ENCODE peak calls at places on chromosome 20, in eight cellular contexts. One of them, this sample, is unnamed.

GRCh38 chr20:34954905-34955231 is 738 bp downstream of the GSS start:
- DNase-seq in A549: no peak
- DNase-seq in activated CD8-positive, alpha-beta memory T cell treated with anti-CD3 and anti-CD28 coated beads, Interleukin-2, amount 10 ng/mL, durations not matched to agents 7 days and 5 days: no peak
- DNase-seq in left colon: peak; percentile 58
- DNase-seq in T47D: peak; percentile 36
- DNase-seq in erythroblast: peak; percentile 73
- DNase-seq in ELF-1: no peak
- DNase-seq in Right ventricle myocardium inferior: no peak
- DNase-seq in this sample: no peak

GRCh38 chr20:48238326-48238725 is 453.0 kb upstream of the SULF2 start:
- DNase-seq in A549: no peak
- DNase-seq in activated CD8-positive, alpha-beta memory T cell treated with anti-CD3 and anti-CD28 coated beads, Interleukin-2, amount 10 ng/mL, durations not matched to agents 7 days and 5 days: no peak
- DNase-seq in left colon: no peak
- DNase-seq in T47D: no peak
- DNase-seq in erythroblast: no peak
- DNase-seq in ELF-1: no peak
- DNase-seq in Right ventricle myocardium inferior: no peak
- DNase-seq in this sample: no peak

GRCh38 chr20:37755665-37756064 is 61.8 kb downstream of the CTNNBL1 start:
- DNase-seq in A549: no peak
- DNase-seq in activated CD8-positive, alpha-beta memory T cell treated with anti-CD3 and anti-CD28 coated beads, Interleukin-2, amount 10 ng/mL, durations not matched to agents 7 days and 5 days: no peak
- DNase-seq in left colon: no peak
- DNase-seq in T47D: no peak
- DNase-seq in erythroblast: no peak
- DNase-seq in ELF-1: peak; percentile 10
- DNase-seq in Right ventricle myocardium inferior: no peak
- DNase-seq in this sample: no peak

GRCh38 chr20:39986231-39986904 is 702.7 kb downstream of the MAFB start:
- DNase-seq in A549: peak; percentile 3
- DNase-seq in activated CD8-positive, alpha-beta memory T cell treated with anti-CD3 and anti-CD28 coated beads, Interleukin-2, amount 10 ng/mL, durations not matched to agents 7 days and 5 days: no peak
- DNase-seq in left colon: peak; percentile 51
- DNase-seq in T47D: no peak
- DNase-seq in erythroblast: no peak
- DNase-seq in ELF-1: peak; percentile 76
- DNase-seq in Right ventricle myocardium inferior: peak; percentile 80
- DNase-seq in this sample: no peak

GRCh38 chr20:4375881-4376280 is 345.8 kb upstream of the PRND start:
- DNase-seq in A549: no peak
- DNase-seq in activated CD8-positive, alpha-beta memory T cell treated with anti-CD3 and anti-CD28 coated beads, Interleukin-2, amount 10 ng/mL, durations not matched to agents 7 days and 5 days: no peak
- DNase-seq in left colon: no peak
- DNase-seq in T47D: no peak
- DNase-seq in erythroblast: no peak
- DNase-seq in ELF-1: no peak
- DNase-seq in Right ventricle myocardium inferior: no peak
- DNase-seq in this sample: no peak

GRCh38 chr20:35121186-35121585 is 25.9 kb downstream of the EDEM2 start:
- DNase-seq in A549: no peak
- DNase-seq in activated CD8-positive, alpha-beta memory T cell treated with anti-CD3 and anti-CD28 coated beads, Interleukin-2, amount 10 ng/mL, durations not matched to agents 7 days and 5 days: no peak
- DNase-seq in left colon: no peak
- DNase-seq in T47D: no peak
- DNase-seq in erythroblast: no peak
- DNase-seq in ELF-1: no peak
- DNase-seq in Right ventricle myocardium inferior: no peak
- DNase-seq in this sample: no peak

GRCh38 chr20:6051505-6051904 is 2.4 kb downstream of the LRRN4 start:
- DNase-seq in A549: no peak
- DNase-seq in activated CD8-positive, alpha-beta memory T cell treated with anti-CD3 and anti-CD28 coated beads, Interleukin-2, amount 10 ng/mL, durations not matched to agents 7 days and 5 days: no peak
- DNase-seq in left colon: no peak
- DNase-seq in T47D: no peak
- DNase-seq in erythroblast: no peak
- DNase-seq in ELF-1: peak; percentile 15
- DNase-seq in Right ventricle myocardium inferior: no peak
- DNase-seq in this sample: no peak

GRCh38 chr20:17646901-17647301 is 35.1 kb downstream of the RRBP1 start:
- DNase-seq in A549: no peak
- DNase-seq in activated CD8-positive, alpha-beta memory T cell treated with anti-CD3 and anti-CD28 coated beads, Interleukin-2, amount 10 ng/mL, durations not matched to agents 7 days and 5 days: no peak
- DNase-seq in left colon: peak; percentile 35
- DNase-seq in T47D: no peak
- DNase-seq in erythroblast: no peak
- DNase-seq in ELF-1: no peak
- DNase-seq in Right ventricle myocardium inferior: peak; percentile 40
- DNase-seq in this sample: no peak

GRCh38 chr20:57693002-57693582 is 16.7 kb downstream of the PMEPA1 start:
- DNase-seq in A549: no peak
- DNase-seq in activated CD8-positive, alpha-beta memory T cell treated with anti-CD3 and anti-CD28 coated beads, Interleukin-2, amount 10 ng/mL, durations not matched to agents 7 days and 5 days: no peak
- DNase-seq in left colon: peak; percentile 86
- DNase-seq in T47D: peak; percentile 88
- DNase-seq in erythroblast: no peak
- DNase-seq in ELF-1: peak; percentile 86
- DNase-seq in Right ventricle myocardium inferior: no peak
- DNase-seq in this sample: no peak

GRCh38 chr20:57665589-57665971 is 44.2 kb downstream of the PMEPA1 start:
- DNase-seq in A549: no peak
- DNase-seq in activated CD8-positive, alpha-beta memory T cell treated with anti-CD3 and anti-CD28 coated beads, Interleukin-2, amount 10 ng/mL, durations not matched to agents 7 days and 5 days: no peak
- DNase-seq in left colon: no peak
- DNase-seq in T47D: no peak
- DNase-seq in erythroblast: no peak
- DNase-seq in ELF-1: no peak
- DNase-seq in Right ventricle myocardium inferior: peak; percentile 2
- DNase-seq in this sample: no peak

GRCh38 chr20:44770480-44771171 is 25.0 kb downstream of the KCNK15 start:
- DNase-seq in A549: no peak
- DNase-seq in activated CD8-positive, alpha-beta memory T cell treated with anti-CD3 and anti-CD28 coated beads, Interleukin-2, amount 10 ng/mL, durations not matched to agents 7 days and 5 days: no peak
- DNase-seq in left colon: no peak
- DNase-seq in T47D: no peak
- DNase-seq in erythroblast: no peak
- DNase-seq in ELF-1: no peak
- DNase-seq in Right ventricle myocardium inferior: no peak
- DNase-seq in this sample: no peak

GRCh38 chr20:1299522-1299921 is 29.4 kb downstream of the SDCBP2 start:
- DNase-seq in A549: peak; percentile 34
- DNase-seq in activated CD8-positive, alpha-beta memory T cell treated with anti-CD3 and anti-CD28 coated beads, Interleukin-2, amount 10 ng/mL, durations not matched to agents 7 days and 5 days: peak; percentile 58
- DNase-seq in left colon: no peak
- DNase-seq in T47D: peak; percentile 49
- DNase-seq in erythroblast: peak; percentile 12
- DNase-seq in ELF-1: peak; percentile 18
- DNase-seq in Right ventricle myocardium inferior: no peak
- DNase-seq in this sample: no peak

GRCh38 chr20:31560900-31561598 is 44.0 kb upstream of the ID1 start:
- DNase-seq in A549: peak; percentile 94
- DNase-seq in activated CD8-positive, alpha-beta memory T cell treated with anti-CD3 and anti-CD28 coated beads, Interleukin-2, amount 10 ng/mL, durations not matched to agents 7 days and 5 days: no peak
- DNase-seq in left colon: peak; percentile 54
- DNase-seq in T47D: no peak
- DNase-seq in erythroblast: no peak
- DNase-seq in ELF-1: no peak
- DNase-seq in Right ventricle myocardium inferior: no peak
- DNase-seq in this sample: no peak

GRCh38 chr20:50012282-50013263 is 29.8 kb downstream of the SNAI1 start:
- DNase-seq in A549: no peak
- DNase-seq in activated CD8-positive, alpha-beta memory T cell treated with anti-CD3 and anti-CD28 coated beads, Interleukin-2, amount 10 ng/mL, durations not matched to agents 7 days and 5 days: no peak
- DNase-seq in left colon: no peak
- DNase-seq in T47D: no peak
- DNase-seq in erythroblast: peak; percentile 78
- DNase-seq in ELF-1: peak; percentile 80
- DNase-seq in Right ventricle myocardium inferior: no peak
- DNase-seq in this sample: no peak

GRCh38 chr20:41003143-41003932 is 25.3 kb upstream of the TOP1 start:
- DNase-seq in A549: peak; percentile 92
- DNase-seq in activated CD8-positive, alpha-beta memory T cell treated with anti-CD3 and anti-CD28 coated beads, Interleukin-2, amount 10 ng/mL, durations not matched to agents 7 days and 5 days: peak; percentile 86
- DNase-seq in left colon: peak; percentile 90
- DNase-seq in T47D: no peak
- DNase-seq in erythroblast: no peak
- DNase-seq in ELF-1: no peak
- DNase-seq in Right ventricle myocardium inferior: peak; percentile 63
- DNase-seq in this sample: peak; percentile 59

GRCh38 chr20:53847118-53847842 is 223.1 kb downstream of the BCAS1 start:
- DNase-seq in A549: no peak
- DNase-seq in activated CD8-positive, alpha-beta memory T cell treated with anti-CD3 and anti-CD28 coated beads, Interleukin-2, amount 10 ng/mL, durations not matched to agents 7 days and 5 days: no peak
- DNase-seq in left colon: no peak
- DNase-seq in T47D: no peak
- DNase-seq in erythroblast: no peak
- DNase-seq in ELF-1: no peak
- DNase-seq in Right ventricle myocardium inferior: no peak
- DNase-seq in this sample: no peak

GRCh38 chr20:61543931-61544745 is 292.1 kb downstream of the CDH4 start:
- DNase-seq in A549: no peak
- DNase-seq in activated CD8-positive, alpha-beta memory T cell treated with anti-CD3 and anti-CD28 coated beads, Interleukin-2, amount 10 ng/mL, durations not matched to agents 7 days and 5 days: no peak
- DNase-seq in left colon: no peak
- DNase-seq in T47D: no peak
- DNase-seq in erythroblast: no peak
- DNase-seq in ELF-1: no peak
- DNase-seq in Right ventricle myocardium inferior: no peak
- DNase-seq in this sample: no peak

GRCh38 chr20:37529968-37530600 is 2.4 kb upstream of the BLCAP start:
- DNase-seq in A549: no peak
- DNase-seq in activated CD8-positive, alpha-beta memory T cell treated with anti-CD3 and anti-CD28 coated beads, Interleukin-2, amount 10 ng/mL, durations not matched to agents 7 days and 5 days: peak; percentile 27
- DNase-seq in left colon: no peak
- DNase-seq in T47D: no peak
- DNase-seq in erythroblast: no peak
- DNase-seq in ELF-1: no peak
- DNase-seq in Right ventricle myocardium inferior: no peak
- DNase-seq in this sample: no peak

GRCh38 chr20:38209736-38210405 is 44.8 kb upstream of the TGM2 start:
- DNase-seq in A549: no peak
- DNase-seq in activated CD8-positive, alpha-beta memory T cell treated with anti-CD3 and anti-CD28 coated beads, Interleukin-2, amount 10 ng/mL, durations not matched to agents 7 days and 5 days: no peak
- DNase-seq in left colon: no peak
- DNase-seq in T47D: no peak
- DNase-seq in erythroblast: no peak
- DNase-seq in ELF-1: no peak
- DNase-seq in Right ventricle myocardium inferior: no peak
- DNase-seq in this sample: no peak

GRCh38 chr20:13546497-13547131 is 92.1 kb downstream of the TASP1 start:
- DNase-seq in A549: peak; percentile 83
- DNase-seq in activated CD8-positive, alpha-beta memory T cell treated with anti-CD3 and anti-CD28 coated beads, Interleukin-2, amount 10 ng/mL, durations not matched to agents 7 days and 5 days: peak; percentile 75
- DNase-seq in left colon: peak; percentile 61
- DNase-seq in T47D: peak; percentile 7
- DNase-seq in erythroblast: peak; percentile 68
- DNase-seq in ELF-1: peak; percentile 71
- DNase-seq in Right ventricle myocardium inferior: peak; percentile 67
- DNase-seq in this sample: peak; percentile 34

GRCh38 chr20:63471719-63472158 is 716 bp downstream of the KCNQ2 start:
- DNase-seq in A549: no peak
- DNase-seq in activated CD8-positive, alpha-beta memory T cell treated with anti-CD3 and anti-CD28 coated beads, Interleukin-2, amount 10 ng/mL, durations not matched to agents 7 days and 5 days: no peak
- DNase-seq in left colon: no peak
- DNase-seq in T47D: no peak
- DNase-seq in erythroblast: no peak
- DNase-seq in ELF-1: no peak
- DNase-seq in Right ventricle myocardium inferior: no peak
- DNase-seq in this sample: no peak

GRCh38 chr20:45341939-45342862 is 6.0 kb downstream of the SDC4 start:
- DNase-seq in A549: no peak
- DNase-seq in activated CD8-positive, alpha-beta memory T cell treated with anti-CD3 and anti-CD28 coated beads, Interleukin-2, amount 10 ng/mL, durations not matched to agents 7 days and 5 days: no peak
- DNase-seq in left colon: peak; percentile 76
- DNase-seq in T47D: peak; percentile 79
- DNase-seq in erythroblast: peak; percentile 33
- DNase-seq in ELF-1: peak; percentile 93
- DNase-seq in Right ventricle myocardium inferior: no peak
- DNase-seq in this sample: no peak

GRCh38 chr20:4608861-4609260 is 112.8 kb upstream of the PRND start:
- DNase-seq in A549: no peak
- DNase-seq in activated CD8-positive, alpha-beta memory T cell treated with anti-CD3 and anti-CD28 coated beads, Interleukin-2, amount 10 ng/mL, durations not matched to agents 7 days and 5 days: no peak
- DNase-seq in left colon: no peak
- DNase-seq in T47D: no peak
- DNase-seq in erythroblast: no peak
- DNase-seq in ELF-1: no peak
- DNase-seq in Right ventricle myocardium inferior: no peak
- DNase-seq in this sample: no peak

GRCh38 chr20:63196756-63197470 is 19.0 kb downstream of the YTHDF1 start:
- DNase-seq in A549: no peak
- DNase-seq in activated CD8-positive, alpha-beta memory T cell treated with anti-CD3 and anti-CD28 coated beads, Interleukin-2, amount 10 ng/mL, durations not matched to agents 7 days and 5 days: no peak
- DNase-seq in left colon: no peak
- DNase-seq in T47D: no peak
- DNase-seq in erythroblast: no peak
- DNase-seq in ELF-1: no peak
- DNase-seq in Right ventricle myocardium inferior: peak; percentile 58
- DNase-seq in this sample: no peak

GRCh38 chr20:51089272-51089671 is 66.4 kb upstream of the KCNG1 start:
- DNase-seq in A549: no peak
- DNase-seq in activated CD8-positive, alpha-beta memory T cell treated with anti-CD3 and anti-CD28 coated beads, Interleukin-2, amount 10 ng/mL, durations not matched to agents 7 days and 5 days: no peak
- DNase-seq in left colon: no peak
- DNase-seq in T47D: no peak
- DNase-seq in erythroblast: no peak
- DNase-seq in ELF-1: no peak
- DNase-seq in Right ventricle myocardium inferior: no peak
- DNase-seq in this sample: no peak

GRCh38 chr20:13200767-13201500 is 20.1 kb upstream of the ISM1 start:
- DNase-seq in A549: no peak
- DNase-seq in activated CD8-positive, alpha-beta memory T cell treated with anti-CD3 and anti-CD28 coated beads, Interleukin-2, amount 10 ng/mL, durations not matched to agents 7 days and 5 days: no peak
- DNase-seq in left colon: no peak
- DNase-seq in T47D: no peak
- DNase-seq in erythroblast: no peak
- DNase-seq in ELF-1: peak; percentile 7
- DNase-seq in Right ventricle myocardium inferior: no peak
- DNase-seq in this sample: no peak

GRCh38 chr20:44526129-44526528 is 4.3 kb upstream of the SERINC3 start:
- DNase-seq in A549: peak; percentile 41
- DNase-seq in activated CD8-positive, alpha-beta memory T cell treated with anti-CD3 and anti-CD28 coated beads, Interleukin-2, amount 10 ng/mL, durations not matched to agents 7 days and 5 days: no peak
- DNase-seq in left colon: no peak
- DNase-seq in T47D: no peak
- DNase-seq in erythroblast: peak; percentile 24
- DNase-seq in ELF-1: peak; percentile 67
- DNase-seq in Right ventricle myocardium inferior: no peak
- DNase-seq in this sample: no peak

GRCh38 chr20:62949153-62949821 is 3.2 kb upstream of the SLC17A9 start:
- DNase-seq in A549: peak; percentile 22
- DNase-seq in activated CD8-positive, alpha-beta memory T cell treated with anti-CD3 and anti-CD28 coated beads, Interleukin-2, amount 10 ng/mL, durations not matched to agents 7 days and 5 days: no peak
- DNase-seq in left colon: no peak
- DNase-seq in T47D: no peak
- DNase-seq in erythroblast: peak; percentile 36
- DNase-seq in ELF-1: no peak
- DNase-seq in Right ventricle myocardium inferior: no peak
- DNase-seq in this sample: no peak

GRCh38 chr20:10490706-10491105 is 55.6 kb downstream of the SLX4IP start:
- DNase-seq in A549: no peak
- DNase-seq in activated CD8-positive, alpha-beta memory T cell treated with anti-CD3 and anti-CD28 coated beads, Interleukin-2, amount 10 ng/mL, durations not matched to agents 7 days and 5 days: no peak
- DNase-seq in left colon: no peak
- DNase-seq in T47D: no peak
- DNase-seq in erythroblast: no peak
- DNase-seq in ELF-1: peak; percentile 52
- DNase-seq in Right ventricle myocardium inferior: no peak
- DNase-seq in this sample: no peak

GRCh38 chr20:47620808-47621805 is 119.4 kb downstream of the NCOA3 start:
- DNase-seq in A549: peak; percentile 71
- DNase-seq in activated CD8-positive, alpha-beta memory T cell treated with anti-CD3 and anti-CD28 coated beads, Interleukin-2, amount 10 ng/mL, durations not matched to agents 7 days and 5 days: no peak
- DNase-seq in left colon: no peak
- DNase-seq in T47D: no peak
- DNase-seq in erythroblast: peak; percentile 64
- DNase-seq in ELF-1: no peak
- DNase-seq in Right ventricle myocardium inferior: no peak
- DNase-seq in this sample: no peak

GRCh38 chr20:50967621-50968020 is 9.0 kb downstream of the MOCS3 start:
- DNase-seq in A549: no peak
- DNase-seq in activated CD8-positive, alpha-beta memory T cell treated with anti-CD3 and anti-CD28 coated beads, Interleukin-2, amount 10 ng/mL, durations not matched to agents 7 days and 5 days: no peak
- DNase-seq in left colon: no peak
- DNase-seq in T47D: no peak
- DNase-seq in erythroblast: no peak
- DNase-seq in ELF-1: no peak
- DNase-seq in Right ventricle myocardium inferior: no peak
- DNase-seq in this sample: no peak

GRCh38 chr20:19317240-19318069 is 105.0 kb downstream of the SLC24A3 start:
- DNase-seq in A549: no peak
- DNase-seq in activated CD8-positive, alpha-beta memory T cell treated with anti-CD3 and anti-CD28 coated beads, Interleukin-2, amount 10 ng/mL, durations not matched to agents 7 days and 5 days: no peak
- DNase-seq in left colon: no peak
- DNase-seq in T47D: no peak
- DNase-seq in erythroblast: no peak
- DNase-seq in ELF-1: peak; percentile 65
- DNase-seq in Right ventricle myocardium inferior: no peak
- DNase-seq in this sample: no peak

GRCh38 chr20:52484438-52484837 is 292.9 kb upstream of the ZFP64 start:
- DNase-seq in A549: no peak
- DNase-seq in activated CD8-positive, alpha-beta memory T cell treated with anti-CD3 and anti-CD28 coated beads, Interleukin-2, amount 10 ng/mL, durations not matched to agents 7 days and 5 days: no peak
- DNase-seq in left colon: no peak
- DNase-seq in T47D: no peak
- DNase-seq in erythroblast: no peak
- DNase-seq in ELF-1: no peak
- DNase-seq in Right ventricle myocardium inferior: no peak
- DNase-seq in this sample: no peak

GRCh38 chr20:64244281-64244805 is 11.2 kb upstream of the PCMTD2 start:
- DNase-seq in A549: no peak
- DNase-seq in activated CD8-positive, alpha-beta memory T cell treated with anti-CD3 and anti-CD28 coated beads, Interleukin-2, amount 10 ng/mL, durations not matched to agents 7 days and 5 days: no peak
- DNase-seq in left colon: peak; percentile 2
- DNase-seq in T47D: no peak
- DNase-seq in erythroblast: no peak
- DNase-seq in ELF-1: no peak
- DNase-seq in Right ventricle myocardium inferior: peak; percentile 13
- DNase-seq in this sample: no peak

This sample was measured in activated effector memory CD4-positive, alpha-beta T cell treated with Interleukin-2 at 50 U/mL for 16 hours.